ENCODE peak calls at places on chromosomes 13 and 19, in six cellular contexts. One of them, this sample, is unnamed.

GRCh38 chr19:45305421-45305820 is 17.3 kb downstream of the CKM start:
- DNase-seq in stomach: no peak
- DNase-seq in A549: no peak
- DNase-seq in H1: no peak
- DNase-seq in ovary: no peak
- DNase-seq in HepG2: peak; percentile 20
- DNase-seq in this sample: no peak

GRCh38 chr19:39265321-39265916 is 2.8 kb upstream of the IFNL2 start:
- DNase-seq in stomach: no peak
- DNase-seq in A549: peak; percentile 39
- DNase-seq in H1: peak; percentile 75
- DNase-seq in ovary: no peak
- DNase-seq in HepG2: no peak
- DNase-seq in this sample: no peak

GRCh38 chr19:33159149-33159548 is 27.2 kb downstream of the WDR88 start:
- DNase-seq in stomach: no peak
- DNase-seq in A549: no peak
- DNase-seq in H1: no peak
- DNase-seq in ovary: no peak
- DNase-seq in HepG2: no peak
- DNase-seq in this sample: no peak

GRCh38 chr13:51923983-51924539 is 62.3 kb downstream of the CCDC70 start:
- DNase-seq in stomach: peak; percentile 25
- DNase-seq in A549: peak; percentile 9
- DNase-seq in H1: no peak
- DNase-seq in ovary: no peak
- DNase-seq in HepG2: peak; percentile 44
- DNase-seq in this sample: no peak

GRCh38 chr13:83620535-83621220 is 261.6 kb downstream of the SLITRK1 start:
- DNase-seq in stomach: no peak
- DNase-seq in A549: no peak
- DNase-seq in H1: no peak
- DNase-seq in ovary: no peak
- DNase-seq in HepG2: no peak
- DNase-seq in this sample: no peak

GRCh38 chr13:40315416-40316064 is 350.9 kb downstream of the FOXO1 start:
- DNase-seq in stomach: no peak
- DNase-seq in A549: no peak
- DNase-seq in H1: no peak
- DNase-seq in ovary: no peak
- DNase-seq in HepG2: no peak
- DNase-seq in this sample: no peak

GRCh38 chr13:73225983-73226382 is 167.2 kb downstream of the KLF5 start:
- DNase-seq in stomach: no peak
- DNase-seq in A549: no peak
- DNase-seq in H1: no peak
- DNase-seq in ovary: no peak
- DNase-seq in HepG2: no peak
- DNase-seq in this sample: no peak

GRCh38 chr19:46737275-46737654 is 8.6 kb upstream of the FKRP start:
- DNase-seq in stomach: no peak
- DNase-seq in A549: no peak
- DNase-seq in H1: no peak
- DNase-seq in ovary: peak; percentile 26
- DNase-seq in HepG2: no peak
- DNase-seq in this sample: no peak

GRCh38 chr13:111388851-111389500 is 68.5 kb downstream of the TEX29 start:
- DNase-seq in stomach: peak; percentile 23
- DNase-seq in A549: no peak
- DNase-seq in H1: no peak
- DNase-seq in ovary: no peak
- DNase-seq in HepG2: no peak
- DNase-seq in this sample: no peak

GRCh38 chr19:53246498-53246897 is 8.2 kb downstream of the ZNF677 start:
- DNase-seq in stomach: no peak
- DNase-seq in A549: no peak
- DNase-seq in H1: no peak
- DNase-seq in ovary: no peak
- DNase-seq in HepG2: no peak
- DNase-seq in this sample: no peak

GRCh38 chr13:38705351-38705750 is 18.5 kb downstream of the FREM2 start:
- DNase-seq in stomach: no peak
- DNase-seq in A549: no peak
- DNase-seq in H1: no peak
- DNase-seq in ovary: no peak
- DNase-seq in HepG2: no peak
- DNase-seq in this sample: no peak

GRCh38 chr19:8352134-8352827 is 9.2 kb upstream of the KANK3 start:
- DNase-seq in stomach: no peak
- DNase-seq in A549: no peak
- DNase-seq in H1: no peak
- DNase-seq in ovary: no peak
- DNase-seq in HepG2: no peak
- DNase-seq in this sample: no peak

GRCh38 chr13:100473493-100474044 is 115.0 kb downstream of the GGACT start:
- DNase-seq in stomach: no peak
- DNase-seq in A549: no peak
- DNase-seq in H1: no peak
- DNase-seq in ovary: no peak
- DNase-seq in HepG2: no peak
- DNase-seq in this sample: no peak

GRCh38 chr19:57452307-57452706 is 4.6 kb downstream of the VN1R1 start:
- DNase-seq in stomach: no peak
- DNase-seq in A549: no peak
- DNase-seq in H1: no peak
- DNase-seq in ovary: no peak
- DNase-seq in HepG2: no peak
- DNase-seq in this sample: no peak

GRCh38 chr13:113650731-113651148 is 7.3 kb downstream of the ATP4B start:
- DNase-seq in stomach: peak; percentile 24
- DNase-seq in A549: no peak
- DNase-seq in H1: no peak
- DNase-seq in ovary: peak; percentile 7
- DNase-seq in HepG2: no peak
- DNase-seq in this sample: peak; percentile 5

GRCh38 chr13:29435125-29435911 is 160.2 kb downstream of the SLC7A1 start:
- DNase-seq in stomach: no peak
- DNase-seq in A549: no peak
- DNase-seq in H1: no peak
- DNase-seq in ovary: no peak
- DNase-seq in HepG2: no peak
- DNase-seq in this sample: no peak

DNA sequence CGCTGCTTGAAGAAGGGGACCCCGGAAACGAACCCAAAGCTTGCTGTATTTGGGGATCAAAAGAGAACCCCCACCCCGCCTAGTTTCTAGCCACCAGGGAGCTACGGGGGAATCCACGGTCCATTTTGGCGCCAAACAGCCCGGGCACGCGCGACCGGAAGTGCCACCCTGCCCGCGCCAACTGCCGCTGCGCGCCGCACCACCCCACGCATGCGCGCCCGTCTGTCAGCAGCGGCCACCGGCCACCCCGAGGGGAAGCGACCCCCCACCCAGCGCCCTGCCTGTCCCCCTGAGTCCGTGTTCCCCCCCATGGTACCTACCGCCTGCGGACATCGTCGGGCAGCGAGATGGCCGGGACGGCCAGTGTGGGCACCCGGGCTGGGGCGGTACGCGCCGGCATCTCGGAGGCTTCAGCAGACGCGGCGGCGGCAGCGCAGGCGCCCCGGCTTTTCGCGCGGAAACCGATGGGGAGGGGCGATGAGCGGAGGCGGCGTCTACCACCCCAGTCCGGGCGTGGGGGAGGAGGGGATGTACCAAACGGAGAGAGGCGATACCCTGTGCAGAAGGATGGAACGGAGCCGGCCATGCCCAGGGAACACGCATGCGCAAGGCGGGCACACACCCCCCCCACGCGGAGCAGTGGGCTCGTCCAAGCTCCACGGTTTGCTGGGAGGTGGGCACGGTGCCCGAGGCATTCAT is at the start of gene DNMT1:
- DNase-seq in stomach: peak; percentile 94
- DNase-seq in A549: peak; percentile 96
- DNase-seq in H1: peak; percentile 99
- DNase-seq in ovary: peak; percentile 97
- DNase-seq in HepG2: peak; percentile 89
- DNase-seq in this sample: peak; percentile 96
- TF ChIP-seq EP300 in stomach: no peak
- TF ChIP-seq EP300 in A549: no peak
- TF ChIP-seq EP300 in H1: peak; percentile 100
- TF ChIP-seq EP300 in ovary: no peak
- TF ChIP-seq EP300 in HepG2: peak; percentile 11
- TF ChIP-seq EP300 in this sample: no peak

DNA sequence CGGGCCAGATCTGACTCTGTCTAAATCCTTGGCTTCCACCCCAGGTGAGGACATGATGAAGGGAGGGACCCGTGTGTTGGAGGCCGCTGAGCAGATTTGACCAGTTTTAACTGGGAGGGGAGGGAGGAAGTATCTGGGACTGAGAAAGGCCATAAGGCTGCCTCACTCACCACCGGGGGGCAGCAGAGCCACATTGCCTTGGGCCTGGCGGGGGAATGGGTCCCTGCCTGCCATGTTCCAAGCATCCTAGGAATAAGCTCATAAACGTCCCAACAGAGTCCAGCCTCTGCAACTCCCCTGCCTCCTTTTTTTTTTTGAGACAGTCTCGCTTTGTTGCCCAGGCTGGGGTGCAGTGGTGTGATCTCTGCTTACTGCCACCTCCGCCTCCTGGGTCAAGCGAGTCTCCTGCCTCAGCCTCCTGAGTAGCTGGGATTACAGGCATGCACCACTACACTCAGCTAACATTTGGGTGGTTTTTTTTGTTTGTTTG is 15.5 kb downstream of the MAST3 start:
- DNase-seq in stomach: peak; percentile 87
- DNase-seq in A549: peak; percentile 80
- DNase-seq in H1: peak; percentile 97
- DNase-seq in ovary: peak; percentile 85
- DNase-seq in HepG2: peak; percentile 71
- DNase-seq in this sample: peak; percentile 91
- H3K4me1 ChIP-seq in stomach: peaks cover 30% of the 10 kb centered on the region
- H3K4me1 ChIP-seq in A549: peaks cover 19% of the 10 kb centered on the region
- H3K4me1 ChIP-seq in H1: peaks cover 3% of the 10 kb centered on the region
- H3K4me1 ChIP-seq in ovary: peaks cover 7% of the 10 kb centered on the region
- H3K4me1 ChIP-seq in HepG2: peaks cover 31% of the 10 kb centered on the region
- H3K4me1 ChIP-seq in this sample: peaks cover 45% of the 10 kb centered on the region

DNA sequence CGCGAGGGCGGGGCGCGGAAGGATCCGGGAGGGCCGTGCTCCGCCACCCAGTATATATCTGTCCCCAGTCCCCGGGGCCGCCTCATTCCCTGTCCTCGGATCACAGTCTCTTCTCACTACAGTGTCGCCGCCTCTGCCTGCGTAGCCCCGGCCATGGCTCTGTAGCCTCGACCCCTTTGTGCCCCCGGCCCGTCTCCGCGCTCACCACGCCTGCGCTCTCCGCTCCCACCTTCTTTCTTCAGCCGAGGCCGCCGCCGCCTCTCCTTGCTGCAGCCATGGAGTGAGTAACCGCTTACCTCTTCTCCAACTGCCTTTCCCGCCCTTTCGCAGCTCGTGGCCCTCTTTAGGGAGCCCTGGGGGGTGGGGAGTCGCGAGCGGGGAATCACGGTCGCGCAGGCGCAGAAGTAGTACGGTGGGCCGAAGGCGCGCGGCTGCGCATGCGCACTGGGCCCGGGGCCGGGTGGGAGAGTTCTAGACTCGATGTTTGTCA is at the start of the genes ATF5 and NUP62:
- DNase-seq in stomach: peak; percentile 90
- DNase-seq in A549: peak; percentile 92
- DNase-seq in H1: peak; percentile 97
- DNase-seq in ovary: peak; percentile 94
- DNase-seq in HepG2: peak; percentile 80
- DNase-seq in this sample: peak; percentile 90
- TF ChIP-seq POLR2A in stomach: no peak
- TF ChIP-seq POLR2A in A549: peak; percentile 42
- TF ChIP-seq POLR2A in H1: no peak
- TF ChIP-seq POLR2A in ovary: no peak
- TF ChIP-seq POLR2A in HepG2: no peak
- TF ChIP-seq POLR2A in this sample: no peak

GRCh38 chr13:67230243-67230773 is at the start of gene PCDH9:
- DNase-seq in stomach: peak; percentile 95
- DNase-seq in A549: peak; percentile 96
- DNase-seq in H1: peak; percentile 97
- DNase-seq in ovary: peak; percentile 96
- DNase-seq in HepG2: peak; percentile 80
- DNase-seq in this sample: peak; percentile 87
- TF ChIP-seq EP300 in stomach: no peak
- TF ChIP-seq EP300 in A549: no peak
- TF ChIP-seq EP300 in H1: peak; percentile 64
- TF ChIP-seq EP300 in ovary: no peak
- TF ChIP-seq EP300 in HepG2: no peak
- TF ChIP-seq EP300 in this sample: no peak

GRCh38 chr13:33236021-33236420 is 49.5 kb downstream of the STARD13 start:
- DNase-seq in stomach: no peak
- DNase-seq in A549: no peak
- DNase-seq in H1: no peak
- DNase-seq in ovary: no peak
- DNase-seq in HepG2: no peak
- DNase-seq in this sample: no peak

GRCh38 chr13:33235078-33235477 is 50.5 kb downstream of the STARD13 start:
- DNase-seq in stomach: no peak
- DNase-seq in A549: no peak
- DNase-seq in H1: no peak
- DNase-seq in ovary: no peak
- DNase-seq in HepG2: peak; percentile 71
- DNase-seq in this sample: no peak

GRCh38 chr13:33233547-33233946 is 52.0 kb downstream of the STARD13 start:
- DNase-seq in stomach: no peak
- DNase-seq in A549: no peak
- DNase-seq in H1: no peak
- DNase-seq in ovary: no peak
- DNase-seq in HepG2: no peak
- DNase-seq in this sample: no peak

GRCh38 chr13:33232883-33233282 is 52.7 kb downstream of the STARD13 start:
- DNase-seq in stomach: no peak
- DNase-seq in A549: no peak
- DNase-seq in H1: no peak
- DNase-seq in ovary: no peak
- DNase-seq in HepG2: no peak
- DNase-seq in this sample: no peak

DNA sequence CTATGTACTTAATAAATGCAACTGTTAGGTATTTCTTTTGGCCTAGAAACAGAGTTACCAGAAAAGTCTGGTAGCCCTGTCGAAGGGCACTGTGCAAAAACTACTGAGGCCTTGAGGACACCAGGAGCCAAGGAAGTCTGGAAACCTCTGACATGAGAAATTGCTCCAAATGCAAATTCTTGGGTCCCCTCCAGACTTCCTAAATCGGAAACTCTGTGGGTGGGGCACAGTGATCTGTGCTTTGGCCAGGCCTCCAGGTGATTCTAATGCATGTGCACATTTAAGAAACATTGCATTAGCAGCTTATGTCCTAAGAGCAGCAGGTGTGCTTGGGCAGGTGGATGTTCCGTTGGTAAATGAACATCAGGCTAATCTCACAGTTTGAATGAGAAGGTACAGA is 50.0 kb downstream of the STARD13 start:
- DNase-seq in stomach: no peak
- DNase-seq in A549: no peak
- DNase-seq in H1: no peak
- DNase-seq in ovary: no peak
- DNase-seq in HepG2: no peak
- DNase-seq in this sample: no peak
- H3K4me1 ChIP-seq in stomach: peaks cover 10% of the 10 kb centered on the region
- H3K4me1 ChIP-seq in A549: peaks cover 21% of the 10 kb centered on the region
- H3K4me1 ChIP-seq in H1: no peaks in the 10 kb centered on the region
- H3K4me1 ChIP-seq in ovary: peaks cover 4% of the 10 kb centered on the region
- H3K4me1 ChIP-seq in HepG2: peaks cover 33% of the 10 kb centered on the region
- H3K4me1 ChIP-seq in this sample: peaks cover 7% of the 10 kb centered on the region

GRCh38 chr19:48203794-48204628 is 33.5 kb downstream of the ZSWIM9 start:
- DNase-seq in stomach: peak; percentile 95
- DNase-seq in A549: peak; percentile 99
- DNase-seq in H1: peak; percentile 94
- DNase-seq in ovary: peak; percentile 90
- DNase-seq in HepG2: peak; percentile 95
- DNase-seq in this sample: peak; percentile 94
- TF ChIP-seq POLR2A in stomach: no peak
- TF ChIP-seq POLR2A in A549: peak; percentile 81
- TF ChIP-seq POLR2A in H1: peak; percentile 75
- TF ChIP-seq POLR2A in ovary: no peak
- TF ChIP-seq POLR2A in HepG2: peak; percentile 76
- TF ChIP-seq POLR2A in this sample: no peak

This sample was measured in transverse colon.